ENCODE peak calls at places on chromosomes 7 and 10, in eight cellular contexts. K, P, G, I, J, N, B and O are unnamed samples.

GRCh38 chr10:50621981-50622496 is 1.7 kb downstream of the SGMS1 start:
- DNase-seq in K (peak), P (peak), G (peak), I (peak), J (peak), N (peak), B (no peak), O (peak)

GRCh38 chr10:27819781-27820531 is 74.3 kb upstream of the MKX start:
- DNase-seq in K (no peak), P (peak), G (peak), I (no peak), J (peak), N (peak), B (no peak), O (peak)

GRCh38 chr7:149819961-149820340 is 18.2 kb upstream of the ZNF862 start:
- DNase-seq in K (no peak), P (no peak), G (no peak), I (no peak), J (no peak), N (no peak), B (no peak), O (no peak)

GRCh38 chr10:23095966-23096813 is 811 bp downstream of the MSRB2 start:
- DNase-seq in K (no peak), P (peak), G (peak), I (peak), J (peak), N (peak), B (no peak), O (no peak)

GRCh38 chr7:99131290-99131689 is 12.6 kb downstream of the SMURF1 start:
- DNase-seq in K (no peak), P (no peak), G (no peak), I (no peak), J (no peak), N (no peak), B (no peak), O (no peak)

GRCh38 chr10:118590334-118590733 is 5.1 kb downstream of the PRLHR start:
- DNase-seq in K (no peak), P (no peak), G (peak), I (no peak), J (no peak), N (peak), B (no peak), O (peak)

GRCh38 chr7:37943905-37944736 is 23.7 kb downstream of the EPDR1 start:
- DNase-seq in K (no peak), P (no peak), G (no peak), I (no peak), J (peak), N (peak), B (no peak), O (peak)

GRCh38 chr10:97828721-97829120 is 20.9 kb upstream of the GOLGA7B start:
- DNase-seq in K (no peak), P (no peak), G (no peak), I (no peak), J (no peak), N (no peak), B (no peak), O (no peak)

GRCh38 chr10:13658256-13658655 is 71.5 kb downstream of the PRPF18 start:
- DNase-seq in K (no peak), P (no peak), G (no peak), I (no peak), J (no peak), N (no peak), B (no peak), O (no peak)

GRCh38 chr10:43128958-43129706 is 9.1 kb upstream of the CSGALNACT2 start:
- DNase-seq in K (peak), P (peak), G (peak), I (no peak), J (peak), N (peak), B (no peak), O (peak)

GRCh38 chr7:100963874-100964273 is 5.5 kb upstream of the MUC12 start:
- DNase-seq in K (no peak), P (no peak), G (no peak), I (no peak), J (no peak), N (no peak), B (no peak), O (no peak)

GRCh38 chr10:49781247-49781646 is 19.1 kb upstream of the OGDHL start:
- DNase-seq in K (no peak), P (no peak), G (peak), I (no peak), J (no peak), N (peak), B (no peak), O (peak)

GRCh38 chr10:1362589-1363465 is 306.6 kb downstream of the WDR37 start:
- DNase-seq in K (no peak), P (no peak), G (no peak), I (no peak), J (no peak), N (no peak), B (no peak), O (no peak)

GRCh38 chr10:109892885-109893284 is 30.4 kb downstream of the XPNPEP1 start:
- DNase-seq in K (peak), P (peak), G (peak), I (no peak), J (peak), N (peak), B (no peak), O (no peak)

GRCh38 chr10:32333849-32334248 is 13.1 kb downstream of the EPC1 start:
- DNase-seq in K (no peak), P (no peak), G (no peak), I (no peak), J (no peak), N (no peak), B (no peak), O (no peak)

GRCh38 chr10:29807407-29807806 is 172.6 kb upstream of the SVIL start:
- DNase-seq in K (no peak), P (no peak), G (peak), I (peak), J (peak), N (peak), B (no peak), O (peak)

GRCh38 chr7:27191716-27192545 is 6.9 kb upstream of the HOXA11 start:
- DNase-seq in K (peak), P (no peak), G (no peak), I (no peak), J (no peak), N (no peak), B (no peak), O (peak)

DNA sequence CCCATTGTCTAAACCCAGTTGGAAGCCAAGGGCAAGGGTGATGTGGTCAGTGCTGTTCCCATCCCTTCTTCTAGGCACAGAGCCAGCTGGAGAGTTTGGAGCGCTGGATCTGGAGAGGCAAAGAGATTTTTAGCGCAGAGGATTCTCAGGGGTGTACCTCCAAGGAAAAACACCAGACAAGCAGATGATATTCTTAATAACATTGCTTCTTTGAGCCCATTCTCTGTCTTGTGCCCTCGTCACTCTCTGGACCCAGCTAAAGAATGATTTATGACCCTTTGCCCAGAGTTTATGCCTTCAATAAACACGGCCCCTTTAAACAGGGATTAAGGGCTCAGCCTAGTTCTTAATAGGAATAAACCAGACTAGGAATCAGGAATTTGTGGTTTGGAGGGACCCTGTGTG is 4.7 kb upstream of the HIP1 start:
- DNase-seq in K (no peak), P (peak), G (no peak), I (no peak), J (no peak), N (no peak), B (no peak), O (no peak)
- H3K4me2 ChIP-seq in K (no peak), P (no peak), G (no peak), I (no peak), J (no peak), N (no peak), B (no peak), O (no peak)

GRCh38 chr7:140404565-140405080 is 765 bp downstream of the RAB19 start:
- DNase-seq in K (no peak), P (no peak), G (no peak), I (no peak), J (peak), N (peak), B (no peak), O (peak)
- H3K4me2 ChIP-seq in K (peak), P (peak), G (no peak), I (no peak), J (peak), N (no peak), B (peak), O (peak)

DNA sequence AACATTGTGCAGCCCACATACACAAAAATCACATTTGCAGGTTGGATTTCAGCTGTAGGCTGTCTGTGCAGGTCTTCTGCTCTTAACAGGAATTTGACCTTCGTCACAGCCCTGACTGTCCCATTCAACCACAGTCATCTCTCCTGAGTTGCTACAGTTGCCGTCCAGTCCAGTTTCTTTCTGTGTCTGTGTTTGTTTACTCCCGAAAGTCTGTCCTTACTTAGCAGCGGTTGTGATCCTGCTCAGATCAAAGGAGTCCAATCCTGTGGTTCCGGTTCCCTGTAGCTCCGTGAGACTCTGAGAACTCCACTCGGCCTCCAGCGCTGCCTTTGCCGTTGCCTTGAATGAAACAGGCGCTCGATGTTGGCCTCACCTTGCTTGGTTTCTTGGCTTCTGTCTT is 111.6 kb upstream of the GATA3 start:
- DNase-seq in K (no peak), P (no peak), G (no peak), I (no peak), J (no peak), N (no peak), B (no peak), O (no peak)
- H3K4me2 ChIP-seq in K (peak), P (peak), G (no peak), I (no peak), J (no peak), N (no peak), B (no peak), O (peak)

DNA sequence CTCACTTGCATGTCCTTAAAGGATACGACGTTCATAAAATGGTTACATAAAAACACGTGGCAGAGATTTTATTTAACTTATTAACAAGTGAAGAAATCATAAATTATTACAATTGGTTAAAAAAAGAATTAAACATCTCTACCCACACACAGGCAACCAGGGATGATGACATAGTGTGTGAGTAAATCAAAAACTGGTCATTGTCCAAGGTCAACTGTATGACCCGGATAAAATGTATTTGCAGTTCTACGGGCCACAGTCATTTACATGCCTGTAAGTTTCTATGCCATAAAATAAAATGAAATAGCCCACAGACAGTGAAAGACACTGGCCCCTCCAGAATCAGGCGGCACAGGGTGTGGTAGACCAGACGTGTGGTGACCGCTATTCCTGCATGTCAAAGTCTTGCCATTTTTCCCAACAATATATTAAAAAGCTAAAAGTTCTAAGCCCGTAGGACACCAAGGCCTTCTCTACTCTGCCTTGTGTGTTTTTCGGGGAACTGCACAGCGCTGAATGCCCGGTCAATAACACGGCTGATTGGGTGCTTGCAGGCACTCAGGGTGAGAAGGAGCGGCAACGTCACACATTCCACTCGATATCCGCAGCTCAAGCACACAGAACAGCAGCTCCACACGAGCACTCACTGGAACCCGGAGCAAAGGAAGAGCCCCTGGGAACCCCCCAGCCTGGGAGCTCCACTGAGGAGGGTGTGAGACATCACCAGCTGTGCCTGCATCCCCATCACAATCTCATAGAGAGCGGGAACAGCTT is 143.3 kb upstream of the PPP2R2D start:
- DNase-seq in K (no peak), P (no peak), G (no peak), I (no peak), J (no peak), N (no peak), B (no peak), O (no peak)
- H3K4me2 ChIP-seq in K (no peak), P (no peak), G (no peak), I (no peak), J (no peak), N (no peak), B (no peak), O (no peak)

GRCh38 chr7:72336887-72337821 is 75.0 kb downstream of the CALN1 start:
- DNase-seq in K (peak), P (no peak), G (no peak), I (no peak), J (no peak), N (no peak), B (no peak), O (no peak)
- H3K4me2 ChIP-seq in K (peak), P (peak), G (no peak), I (no peak), J (no peak), N (no peak), B (peak), O (no peak)

GRCh38 chr10:122285506-122286444 is 14.7 kb downstream of the BTBD16 start:
- DNase-seq in K (no peak), P (no peak), G (no peak), I (no peak), J (no peak), N (no peak), B (no peak), O (no peak)

GRCh38 chr10:122286872-122287271 is 15.8 kb downstream of the BTBD16 start:
- DNase-seq in K (peak), P (peak), G (peak), I (no peak), J (peak), N (peak), B (no peak), O (peak)

GRCh38 chr10:122288917-122289316 is 17.8 kb downstream of the BTBD16 start:
- DNase-seq in K (no peak), P (no peak), G (no peak), I (no peak), J (no peak), N (no peak), B (no peak), O (no peak)

GRCh38 chr10:122290334-122290733 is 19.2 kb downstream of the BTBD16 start:
- DNase-seq in K (no peak), P (no peak), G (peak), I (no peak), J (no peak), N (no peak), B (no peak), O (no peak)

DNA sequence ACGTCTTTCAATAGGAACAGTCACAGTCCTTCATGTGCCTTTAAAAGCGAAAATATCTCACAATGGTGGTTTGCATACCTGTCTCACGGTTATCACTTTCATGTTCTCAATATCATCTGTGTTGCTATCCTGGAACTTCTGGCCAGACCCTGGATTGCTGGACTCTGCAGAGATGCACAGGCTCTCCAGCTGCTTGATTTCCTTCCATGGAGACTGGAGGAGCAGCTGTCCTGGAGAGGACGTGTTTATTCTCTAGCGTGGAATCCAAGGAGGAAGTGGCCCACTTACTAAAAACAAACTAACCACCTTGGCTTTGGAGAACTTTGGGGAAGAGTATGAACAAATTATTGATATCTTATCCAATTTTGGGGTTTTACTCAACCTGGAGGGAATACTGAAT is 16.5 kb downstream of the BTBD16 start:
- DNase-seq in K (no peak), P (no peak), G (no peak), I (no peak), J (no peak), N (no peak), B (no peak), O (no peak)
- H3K4me2 ChIP-seq in K (no peak), P (no peak), G (peak), I (no peak), J (peak), N (peak), B (no peak), O (no peak)

GRCh38 chr7:2405601-2406345 is 2.4 kb downstream of the CHST12 start:
- DNase-seq in K (no peak), P (no peak), G (no peak), I (no peak), J (no peak), N (no peak), B (no peak), O (no peak)
- H3K4me2 ChIP-seq in K (no peak), P (peak), G (peak), I (no peak), J (no peak), N (no peak), B (no peak), O (no peak)

GRCh38 chr7:151699920-151700319 is 177.0 kb downstream of the PRKAG2 start:
- DNase-seq in K (no peak), P (no peak), G (peak), I (no peak), J (peak), N (peak), B (no peak), O (no peak)

GRCh38 chr7:151697942-151698341 is 178.2 kb upstream of the RHEB start:
- DNase-seq in K (no peak), P (no peak), G (no peak), I (no peak), J (no peak), N (no peak), B (no peak), O (no peak)

GRCh38 chr7:151699147-151699546 is 177.8 kb downstream of the PRKAG2 start:
- DNase-seq in K (no peak), P (no peak), G (peak), I (peak), J (peak), N (peak), B (no peak), O (no peak)

GRCh38 chr7:151702961-151703360 is 174.0 kb downstream of the PRKAG2 start:
- DNase-seq in K (no peak), P (no peak), G (no peak), I (no peak), J (no peak), N (no peak), B (no peak), O (no peak)

GRCh38 chr7:151700621-151701185 is 176.2 kb downstream of the PRKAG2 start:
- DNase-seq in K (no peak), P (no peak), G (peak), I (no peak), J (peak), N (peak), B (no peak), O (no peak)
- H3K4me2 ChIP-seq in K (no peak), P (no peak), G (no peak), I (no peak), J (peak), N (no peak), B (no peak), O (no peak)

DNA sequence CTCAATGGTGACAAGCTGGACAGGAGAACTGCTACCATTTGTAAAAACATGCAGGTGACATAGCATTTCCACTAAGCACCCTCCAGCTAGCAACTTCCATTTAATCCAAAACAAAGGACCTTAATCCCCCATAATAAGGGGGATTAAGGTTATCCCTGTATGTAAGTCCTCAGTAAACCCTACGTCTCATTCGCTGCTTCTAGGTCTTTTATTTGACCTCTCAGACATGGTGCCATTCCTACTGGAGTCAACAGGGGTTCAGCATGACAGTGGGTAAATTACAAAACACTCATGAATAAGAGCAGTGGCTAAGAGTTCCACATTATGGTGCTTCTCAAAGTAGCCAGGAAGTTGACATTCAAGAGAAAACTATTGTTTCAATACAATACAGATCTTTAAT is 121.8 kb upstream of the CAV2 start:
- DNase-seq in K (no peak), P (no peak), G (no peak), I (no peak), J (no peak), N (no peak), B (no peak), O (no peak)
- H3K4me2 ChIP-seq in K (no peak), P (no peak), G (no peak), I (no peak), J (no peak), N (no peak), B (no peak), O (no peak)